ENCODE peak calls at places on chromosomes 3 and 15, in six cellular contexts. H is A549, X is HepG2, W is K562, L is GM12878, T is endothelial cell of umbilical vein. P is an unnamed sample.

GRCh38 chr15:35696767-35697231 is 150.8 kb upstream of the DPH6 start:
- DNase-seq in H (peak; percentile 31), W (peak; percentile 53), T (peak; percentile 90), L (no peak), X (peak; percentile 15), P (no peak)

GRCh38 chr3:171760475-171760874 is 49.8 kb downstream of the PLD1 start:
- DNase-seq in W (no peak), H (no peak), T (no peak), X (no peak), L (no peak), P (no peak)

GRCh38 chr3:126256256-126256655 is 75.9 kb upstream of the ALDH1L1 start:
- DNase-seq in L (no peak), X (no peak), H (no peak), T (no peak), W (no peak), P (no peak)

GRCh38 chr15:77863491-77864105 is 213.9 kb downstream of the TBC1D2B start:
- DNase-seq in W (no peak), L (no peak), T (no peak), X (no peak), H (no peak), P (no peak)

GRCh38 chr3:86782860-86783259 is 208.1 kb downstream of the VGLL3 start:
- DNase-seq in H (no peak), W (no peak), L (no peak), X (no peak), T (no peak), P (no peak)

GRCh38 chr15:36313021-36313420 is 266.4 kb upstream of the CDIN1 start:
- DNase-seq in T (no peak), L (no peak), W (no peak), H (no peak), X (no peak), P (no peak)

GRCh38 chr15:83164409-83165404 is 42.9 kb downstream of the HDGFL3 start:
- DNase-seq in W (no peak), T (peak; percentile 80), H (no peak), X (no peak), L (no peak), P (no peak)

GRCh38 chr3:87298111-87298718 is 21.8 kb upstream of the POU1F1 start:
- DNase-seq in H (peak; percentile 73), T (peak; percentile 59), X (peak; percentile 54), W (peak; percentile 29), L (no peak), P (peak; percentile 46)

GRCh38 chr3:114299925-114300624 is 6.2 kb downstream of the TIGIT start:
- DNase-seq in H (no peak), L (no peak), X (no peak), W (no peak), T (no peak), P (no peak)

GRCh38 chr15:101025116-101025885 is 106.1 kb downstream of the LRRK1 start:
- DNase-seq in H (no peak), T (no peak), W (no peak), X (no peak), L (no peak), P (no peak)

GRCh38 chr3:141330235-141330634 is 38.1 kb upstream of the ZBTB38 start:
- DNase-seq in X (no peak), W (peak; percentile 47), H (no peak), T (no peak), L (no peak), P (no peak)

GRCh38 chr3:69353492-69353891 is 32.4 kb downstream of the FRMD4B start:
- DNase-seq in H (no peak), X (no peak), W (no peak), T (peak; percentile 98), L (no peak), P (no peak)

GRCh38 chr3:7874116-7874515 is 627.5 kb upstream of the LMCD1 start:
- DNase-seq in L (no peak), T (peak; percentile 44), H (no peak), X (no peak), W (no peak), P (no peak)

GRCh38 chr3:52221563-52222318 is 3.7 kb downstream of the TLR9 start:
- DNase-seq in W (no peak), X (no peak), L (no peak), T (no peak), H (no peak), P (no peak)

DNA sequence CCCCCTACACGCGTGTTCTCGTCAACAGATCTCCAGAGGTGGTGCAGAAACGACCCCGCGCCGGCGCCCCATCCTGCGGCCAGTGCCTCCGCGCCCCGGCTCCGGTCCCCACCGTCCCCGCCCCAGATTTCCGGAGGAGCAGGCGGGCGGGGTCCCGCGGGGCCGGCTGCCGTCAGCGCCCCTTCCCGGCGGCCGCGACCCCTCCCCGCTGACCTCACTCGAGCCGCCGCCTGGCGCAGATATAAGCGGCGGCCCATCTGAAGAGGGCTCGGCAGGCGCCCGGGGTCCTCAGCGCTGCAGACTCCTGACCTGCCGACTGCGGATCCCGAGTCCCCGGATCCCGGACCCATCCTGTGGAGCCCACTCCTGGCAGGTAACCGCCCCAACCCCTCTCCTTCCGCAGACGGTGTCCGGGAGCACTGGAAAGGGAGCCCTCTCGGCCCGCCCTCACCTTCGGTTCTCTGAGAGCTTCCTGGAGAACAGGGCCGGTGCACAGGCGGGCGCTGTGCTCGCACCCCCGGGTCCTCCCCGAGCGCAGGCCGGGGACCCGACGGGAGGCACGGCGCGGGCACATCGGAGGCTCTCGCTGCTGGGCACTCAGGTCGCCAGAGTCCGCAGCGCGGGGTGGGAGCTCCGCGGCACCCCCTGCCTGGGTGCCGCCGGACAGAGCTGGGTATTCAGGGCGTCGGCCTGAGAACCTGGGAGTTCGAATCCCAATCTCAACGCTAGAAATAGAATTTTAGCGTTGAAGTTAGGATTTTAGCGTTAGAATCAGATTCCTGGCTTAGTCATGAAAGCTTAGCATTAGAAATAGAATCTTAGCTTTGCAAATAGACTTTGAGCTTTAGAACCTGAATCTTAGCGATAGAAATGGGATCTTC is at the start of gene TRH:
- DNase-seq in H (no peak), L (no peak), T (no peak), X (no peak), W (no peak), P (no peak)
- H3K4me3 ChIP-seq in H (no peak within 1 kb of the TSS), L (no peak within 1 kb of the TSS), T (no peak within 1 kb of the TSS), X (no peak within 1 kb of the TSS), W (no peak within 1 kb of the TSS), P (no peak within 1 kb of the TSS)

DNA sequence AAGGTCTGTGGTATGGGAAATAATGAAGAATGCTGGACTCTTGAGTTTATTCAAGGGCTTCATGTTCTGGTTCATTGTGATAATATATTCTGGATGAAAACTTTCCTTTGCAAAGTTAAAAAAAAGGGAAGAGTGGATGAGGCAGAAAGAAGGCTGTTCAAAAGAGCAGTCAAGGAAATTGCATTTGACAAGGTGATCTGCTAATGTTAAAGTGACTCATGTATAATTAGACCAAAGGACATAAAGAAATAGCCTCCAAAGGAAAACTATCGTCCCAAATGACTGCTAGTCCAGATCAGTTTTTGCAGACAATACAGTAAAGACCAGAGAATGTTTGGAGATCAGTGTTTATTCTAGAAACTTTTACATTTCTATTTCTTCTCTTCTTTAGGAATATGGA is 9.8 kb downstream of the TMEM108 start:
- DNase-seq in L (no peak), X (no peak), T (no peak), W (no peak), H (no peak), P (no peak)
- TF ChIP-seq MYC in L (no peak), X (no peak), T (no peak), W (no peak), H (no peak), P (no peak)

GRCh38 chr15:72227192-72227586 is 3.8 kb downstream of the PKM start:
- DNase-seq in H (peak; percentile 71), T (peak; percentile 91), W (peak; percentile 61), X (peak; percentile 7), L (peak; percentile 46), P (peak; percentile 65)
- TF ChIP-seq POLR2A in H (no peak), T (peak; percentile 10), W (no peak), X (no peak), L (no peak), P (no peak)

DNA sequence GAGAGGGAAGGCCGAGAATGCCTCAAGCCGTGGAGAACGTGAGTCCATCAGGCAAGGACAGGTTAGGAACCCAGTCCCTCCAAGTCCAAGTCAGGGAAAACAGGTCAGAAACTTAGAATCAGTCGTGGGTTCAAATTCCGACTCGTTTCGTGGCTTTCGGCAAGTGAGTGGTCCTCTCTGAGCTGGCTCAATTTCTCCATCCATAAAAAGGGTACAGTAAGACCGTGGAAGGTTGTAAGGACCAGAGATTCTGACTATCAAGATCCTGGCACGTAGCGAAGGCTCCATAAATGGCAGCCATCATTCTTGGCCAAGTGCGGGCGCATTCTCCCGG is 604 bp upstream of the MED12L start:
- DNase-seq in X (no peak), H (no peak), L (no peak), W (no peak), T (no peak), P (no peak)
- H3K4me3 ChIP-seq in X (peak overlapping the region; percentile 68), H (peak overlapping the region; percentile 70), L (no peak overlapping the region), W (no peak overlapping the region), T (no peak overlapping the region), P (no peak overlapping the region)

DNA sequence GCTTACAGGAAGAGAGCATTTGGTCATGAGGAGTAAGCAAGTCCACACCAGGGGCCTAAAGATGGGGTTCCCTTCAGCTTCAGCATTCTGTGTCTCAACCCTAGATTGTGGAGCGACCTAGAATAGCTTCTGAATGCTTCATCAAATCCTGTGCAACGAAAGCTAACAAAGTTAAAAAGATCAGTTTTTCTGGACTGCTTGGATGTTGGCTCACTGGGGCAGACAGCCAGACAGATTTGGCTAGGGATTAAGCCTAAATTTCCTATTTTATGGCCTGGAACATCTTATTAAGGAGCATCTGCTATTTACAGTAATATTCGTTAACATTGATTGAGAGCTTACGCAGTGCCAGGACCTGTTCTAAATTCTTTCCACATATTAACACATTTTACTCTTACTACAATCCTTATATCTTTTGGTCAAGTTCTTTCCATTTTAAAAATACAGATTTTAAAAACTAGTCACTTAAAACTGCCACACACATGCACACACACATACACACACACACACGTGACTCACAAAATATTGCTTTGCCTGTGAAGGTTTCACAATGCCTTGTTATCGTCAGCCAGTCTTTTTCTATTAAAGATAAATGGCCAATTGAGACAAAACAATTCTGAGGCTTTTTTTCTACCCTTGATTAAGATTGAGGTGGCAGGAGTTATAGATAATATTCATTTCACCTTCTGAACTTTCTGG is 173.4 kb upstream of the SNTN start:
- DNase-seq in T (no peak), H (no peak), L (no peak), W (no peak), X (no peak), P (no peak)
- TF ChIP-seq MYC in T (no peak), H (no peak), L (no peak), W (no peak), X (no peak), P (no peak)

GRCh38 chr15:88543065-88543776 is 3.3 kb downstream of the DET1 start:
- DNase-seq in L (no peak), X (no peak), W (peak; percentile 85), T (no peak), H (no peak), P (no peak)

GRCh38 chr15:88542342-88542733 is 4.1 kb downstream of the DET1 start:
- DNase-seq in X (no peak), H (no peak), L (no peak), T (no peak), W (peak; percentile 87), P (no peak)

GRCh38 chr15:88541709-88542341 is 4.7 kb downstream of the DET1 start:
- DNase-seq in X (no peak), T (no peak), H (no peak), L (no peak), W (peak; percentile 42), P (no peak)

GRCh38 chr15:88546248-88547129 is at the start of gene DET1:
- DNase-seq in L (peak; percentile 93), W (peak; percentile 97), X (peak; percentile 92), T (peak; percentile 95), H (peak; percentile 99), P (peak; percentile 98)
- TF ChIP-seq POLR2A in L (peak; percentile 54), W (peak; percentile 66), X (peak; percentile 24), T (peak; percentile 47), H (peak; percentile 47), P (peak; percentile 20)

GRCh38 chr15:39156166-39156565 is 424.7 kb upstream of the THBS1 start:
- DNase-seq in H (no peak), T (no peak), X (no peak), W (no peak), L (no peak), P (no peak)
- H3K4me3 ChIP-seq in H (no peak overlapping the region), T (no peak overlapping the region), X (no peak overlapping the region), W (no peak overlapping the region), L (no peak overlapping the region), P (no peak overlapping the region)